ENCODE peak calls at places on chromosome 21, in ten cellular contexts. E is stimulated activated CD8-positive, alpha-beta memory T cell treated with anti-CD3 and anti-CD28 coated beads, Interleukin-2, amount 100 ng/mL, for 48 hours; J is NCI-H1436 treated with DMSO at 0.1 percent for 48 hours; M is aorta; H is fibroblast of lung; A is globus pallidus; Y is AG09319; P is NCI-H146; V is IMR-90; B is uterus. Z is an unnamed sample.
A peak's percentile ranks its signal among the peaks of the same experiment; 100 is the strongest.

GRCh38 chr21:31405638-31406037 is 61.6 kb upstream of the TIAM1 start:
- DNase-seq in V (no peak), Y (no peak), M (no peak), J (no peak), H (no peak), A (no peak), E (no peak), B (no peak), P (no peak), Z (no peak)

GRCh38 chr21:42975886-42976608 is 1.7 kb downstream of the PKNOX1 start:
- DNase-seq in B (no peak), E (no peak), J (no peak), H (peak; percentile 32), A (peak; percentile 16), Y (no peak), P (no peak), M (no peak), V (no peak), Z (no peak)

GRCh38 chr21:38349111-38349746 is 92.4 kb downstream of the KCNJ15 start:
- DNase-seq in A (no peak), E (no peak), M (no peak), J (no peak), V (peak; percentile 6), H (no peak), P (no peak), B (no peak), Y (no peak), Z (no peak)

GRCh38 chr21:31898898-31899630 is 26.2 kb downstream of the HUNK start:
- DNase-seq in E (no peak), J (no peak), Y (no peak), M (no peak), P (no peak), A (no peak), B (no peak), H (no peak), V (no peak), Z (no peak)

GRCh38 chr21:32843561-32843960 is 72.0 kb upstream of the PAXBP1 start:
- DNase-seq in M (no peak), A (no peak), H (no peak), V (no peak), Y (no peak), E (no peak), B (no peak), P (no peak), J (no peak), Z (no peak)

GRCh38 chr21:28152729-28153128 is 839.9 kb downstream of the LTN1 start:
- DNase-seq in A (no peak), J (no peak), H (peak; percentile 17), E (no peak), P (no peak), Y (no peak), V (peak; percentile 12), M (no peak), B (no peak), Z (no peak)

GRCh38 chr21:26140185-26140584 is 30.4 kb downstream of the APP start:
- DNase-seq in Y (peak; percentile 86), V (peak; percentile 99), B (peak; percentile 29), E (no peak), M (peak; percentile 78), H (peak; percentile 99), A (peak; percentile 25), J (no peak), P (peak; percentile 35), Z (no peak)

GRCh38 chr21:32371913-32372314 is 20.9 kb downstream of the URB1 start:
- DNase-seq in M (no peak), Y (peak; percentile 64), J (no peak), E (no peak), V (peak; percentile 83), A (no peak), H (peak; percentile 90), B (peak; percentile 54), P (no peak), Z (no peak)

GRCh38 chr21:42316891-42317290 is 1.7 kb upstream of the TFF3 start:
- DNase-seq in A (no peak), P (peak; percentile 83), Y (no peak), H (no peak), M (no peak), V (no peak), E (no peak), B (no peak), J (no peak), Z (no peak)

GRCh38 chr21:27130152-27130551 is 163.3 kb upstream of the ADAMTS5 start:
- DNase-seq in V (no peak), B (no peak), Y (no peak), H (no peak), M (no peak), A (no peak), J (no peak), P (no peak), E (no peak), Z (no peak)

GRCh38 chr21:44583800-44584147 is 3.4 kb upstream of the KRTAP10-5 start:
- DNase-seq in Y (no peak), H (no peak), E (no peak), M (no peak), V (no peak), P (peak; percentile 53), A (no peak), B (no peak), J (no peak), Z (no peak)

GRCh38 chr21:44800971-44801467 is 601 bp downstream of the UBE2G2 start:
- DNase-seq in Y (no peak), H (peak; percentile 23), J (no peak), B (no peak), A (no peak), V (peak; percentile 26), P (peak; percentile 26), E (no peak), M (no peak), Z (peak; percentile 55)

GRCh38 chr21:16794944-16795343 is 717.9 kb upstream of the CXADR start:
- DNase-seq in A (no peak), V (peak; percentile 95), Y (peak; percentile 57), H (peak; percentile 86), M (no peak), B (peak; percentile 40), E (no peak), P (no peak), J (no peak), Z (no peak)

GRCh38 chr21:41957991-41958766 is 4.4 kb upstream of the C2CD2 start:
- DNase-seq in V (peak; percentile 98), A (peak; percentile 38), B (peak; percentile 82), M (peak; percentile 90), Y (peak; percentile 49), P (no peak), J (no peak), H (peak; percentile 93), E (no peak), Z (peak; percentile 64)

GRCh38 chr21:41581592-41582228 is 73.8 kb upstream of the TMPRSS2 start:
- DNase-seq in M (no peak), Y (no peak), H (no peak), B (no peak), V (no peak), E (no peak), P (no peak), J (no peak), A (no peak), Z (no peak)

GRCh38 chr21:29332461-29333354 is 34.0 kb downstream of the BACH1 start:
- DNase-seq in J (no peak), A (no peak), Y (no peak), E (no peak), B (no peak), M (no peak), V (peak; percentile 77), H (peak; percentile 71), P (no peak), Z (no peak)

GRCh38 chr21:45290948-45291612 is 3.4 kb upstream of the POFUT2 start:
- DNase-seq in J (no peak), H (peak; percentile 65), E (no peak), A (no peak), Y (no peak), V (peak; percentile 58), M (no peak), P (no peak), B (peak; percentile 44), Z (no peak)

GRCh38 chr21:35337573-35337972 is 288.5 kb upstream of the RUNX1 start:
- DNase-seq in J (no peak), H (no peak), Y (no peak), M (no peak), E (no peak), V (no peak), B (no peak), A (no peak), P (no peak), Z (no peak)

GRCh38 chr21:16534408-16535099 is 804.8 kb downstream of the USP25 start:
- DNase-seq in A (peak; percentile 88), Y (peak; percentile 51), V (peak; percentile 32), J (no peak), E (no peak), M (peak; percentile 79), H (peak; percentile 87), B (peak; percentile 80), P (no peak), Z (peak; percentile 57)

GRCh38 chr21:32456497-32456918 is 44.0 kb downstream of the EVA1C start:
- DNase-seq in M (no peak), P (no peak), E (no peak), V (peak; percentile 84), Y (no peak), B (peak; percentile 67), J (no peak), H (peak; percentile 83), A (no peak), Z (no peak)

GRCh38 chr21:29351691-29352090 is 53.0 kb downstream of the BACH1 start:
- DNase-seq in B (no peak), Y (peak; percentile 10), P (no peak), H (peak; percentile 42), M (no peak), E (no peak), V (peak; percentile 91), J (no peak), A (no peak), Z (no peak)

GRCh38 chr21:42652527-42653491 is 612 bp upstream of the PDE9A start:
- DNase-seq in M (peak; percentile 83), V (peak; percentile 31), A (peak; percentile 82), J (no peak), B (peak; percentile 56), E (no peak), Y (no peak), H (peak; percentile 39), P (peak; percentile 86), Z (peak; percentile 71)

GRCh38 chr21:26939532-26940181 is 27.2 kb downstream of the ADAMTS5 start:
- DNase-seq in H (peak; percentile 74), Y (no peak), J (no peak), B (no peak), M (no peak), E (no peak), P (no peak), V (peak; percentile 65), A (no peak), Z (no peak)

GRCh38 chr21:38768385-38769071 is 37.2 kb upstream of the ETS2 start:
- DNase-seq in P (peak; percentile 6), E (peak; percentile 42), A (no peak), B (no peak), H (peak; percentile 99), M (no peak), V (peak; percentile 100), Y (peak; percentile 63), J (no peak), Z (no peak)

GRCh38 chr21:43297411-43297981 is 128.7 kb downstream of the CRYAA start:
- DNase-seq in J (no peak), Y (no peak), P (no peak), H (no peak), M (no peak), A (no peak), E (no peak), V (no peak), B (no peak), Z (no peak)

GRCh38 chr21:31198575-31198974 is 145.5 kb downstream of the TIAM1 start:
- DNase-seq in M (no peak), J (no peak), P (peak; percentile 30), H (peak; percentile 79), Y (no peak), E (no peak), A (peak; percentile 68), B (no peak), V (peak; percentile 62), Z (peak; percentile 45)

GRCh38 chr21:37061926-37062591 is 10.8 kb downstream of the PIGP start:
- DNase-seq in A (no peak), H (peak; percentile 21), M (no peak), Y (no peak), V (no peak), P (no peak), E (no peak), J (no peak), B (no peak), Z (no peak)

GRCh38 chr21:45975017-45975595 is 6.5 kb upstream of the COL6A1 start:
- DNase-seq in H (no peak), E (no peak), Y (no peak), A (no peak), P (no peak), M (peak; percentile 89), V (peak; percentile 43), J (no peak), B (peak; percentile 81), Z (no peak)

Z was measured in D341Med.